ENCODE peak calls at places on chromosomes 3 and 15, in ten cellular contexts. Z is D721Med, W is pancreas, X is Peyer's patch, U is WERI-Rb-1, S is mammary epithelial cell, D is uterus, A is psoas muscle, B is WTC11, E is mucosa of descending colon. G is an unnamed sample.

GRCh38 chr3:105853801-105854432 is 14.9 kb downstream of the CBLB start:
- DNase-seq in W (no peak), Z (no peak), U (no peak), A (no peak), B (no peak), D (no peak), X (peak), E (peak), S (no peak), G (no peak)

GRCh38 chr15:63890617-63891016 is 56.9 kb upstream of the HERC1 start:
- DNase-seq in Z (no peak), S (no peak), U (no peak), D (no peak), X (no peak), B (no peak), A (no peak), W (no peak), E (no peak), G (no peak)

GRCh38 chr3:81734742-81735141 is 26.7 kb downstream of the GBE1 start:
- DNase-seq in X (no peak), B (no peak), W (no peak), Z (no peak), D (no peak), E (no peak), S (peak), U (no peak), A (no peak), G (no peak)

GRCh38 chr15:88983861-88984429 is 70.8 kb upstream of the MFGE8 start:
- DNase-seq in S (no peak), Z (no peak), U (no peak), W (no peak), E (no peak), X (no peak), B (no peak), D (no peak), A (no peak), G (no peak)

GRCh38 chr15:89179966-89180875 is 41.2 kb downstream of the RLBP1 start:
- DNase-seq in W (no peak), Z (no peak), D (no peak), B (no peak), S (peak), E (no peak), X (no peak), A (no peak), U (no peak), G (no peak)

GRCh38 chr3:48218537-48218936 is 4.8 kb upstream of the CAMP start:
- DNase-seq in X (no peak), U (no peak), B (no peak), W (no peak), E (no peak), D (no peak), S (no peak), Z (no peak), A (no peak), G (no peak)

GRCh38 chr3:65030014-65030627 is 342.3 kb upstream of the ADAMTS9 start:
- DNase-seq in U (no peak), X (no peak), Z (no peak), A (no peak), W (no peak), S (no peak), E (no peak), D (no peak), B (no peak), G (no peak)

GRCh38 chr3:39148116-39149058 is 5.0 kb downstream of the CSRNP1 start:
- DNase-seq in U (peak), Z (no peak), W (no peak), B (no peak), E (peak), A (no peak), S (no peak), D (no peak), X (peak), G (no peak)

GRCh38 chr3:143895805-143896204 is 47.5 kb upstream of the SLC9A9 start:
- DNase-seq in X (no peak), S (no peak), E (no peak), W (no peak), Z (no peak), B (no peak), D (no peak), U (no peak), A (no peak), G (no peak)

GRCh38 chr15:90337256-90337655 is 14.8 kb upstream of the ZNF774 start:
- DNase-seq in W (no peak), U (no peak), A (no peak), D (no peak), S (peak), Z (no peak), X (no peak), B (no peak), E (no peak), G (no peak)

GRCh38 chr3:144053121-144053520 is 81.5 kb downstream of the DIPK2A start:
- DNase-seq in B (no peak), S (peak), D (no peak), Z (no peak), U (no peak), X (no peak), E (no peak), W (no peak), A (no peak), G (no peak)

GRCh38 chr3:133943639-133944131 is 48.0 kb upstream of the RAB6B start:
- DNase-seq in U (no peak), W (peak), D (peak), B (no peak), Z (no peak), S (peak), E (no peak), A (no peak), X (no peak), G (no peak)

GRCh38 chr15:65603134-65603533 is 7.8 kb downstream of the INTS14 start:
- DNase-seq in W (no peak), U (no peak), E (no peak), A (no peak), Z (no peak), D (no peak), S (no peak), B (no peak), X (no peak), G (no peak)

GRCh38 chr3:7650466-7650865 is 789.6 kb downstream of the GRM7 start:
- DNase-seq in A (no peak), U (no peak), E (no peak), X (no peak), W (no peak), S (no peak), B (no peak), Z (no peak), D (no peak), G (no peak)

GRCh38 chr3:55292360-55292759 is 194.7 kb downstream of the WNT5A start:
- DNase-seq in U (no peak), W (no peak), Z (no peak), E (no peak), S (no peak), X (no peak), D (no peak), A (no peak), B (peak), G (no peak)

DNA sequence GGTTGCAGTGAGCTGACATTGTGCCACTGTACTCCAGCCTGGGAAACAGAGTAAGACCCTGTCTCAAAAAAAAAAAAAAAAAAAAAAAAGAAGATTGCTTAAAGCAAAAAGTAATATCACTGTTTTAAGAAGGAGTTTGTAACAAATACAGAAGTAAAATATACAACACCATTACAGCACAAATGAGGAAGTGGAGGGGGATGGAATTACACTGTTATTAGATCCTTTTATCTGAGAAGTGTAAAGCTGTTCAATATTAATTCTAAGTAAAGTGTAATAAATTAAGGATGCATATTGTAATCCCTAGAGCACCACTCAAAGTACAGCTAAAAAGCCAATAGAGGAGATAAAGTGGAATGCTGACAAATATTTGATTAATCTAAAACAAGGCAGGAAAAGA is 47.0 kb upstream of the SNRPA1 start:
- DNase-seq in Z (no peak), U (no peak), B (no peak), E (no peak), X (no peak), A (no peak), D (no peak), W (no peak), S (no peak), G (no peak)
- TF ChIP-seq CTCF in Z (no peak), U (no peak), B (no peak), E (no peak), X (no peak), A (no peak), D (no peak), W (no peak), S (no peak), G (no peak)

DNA sequence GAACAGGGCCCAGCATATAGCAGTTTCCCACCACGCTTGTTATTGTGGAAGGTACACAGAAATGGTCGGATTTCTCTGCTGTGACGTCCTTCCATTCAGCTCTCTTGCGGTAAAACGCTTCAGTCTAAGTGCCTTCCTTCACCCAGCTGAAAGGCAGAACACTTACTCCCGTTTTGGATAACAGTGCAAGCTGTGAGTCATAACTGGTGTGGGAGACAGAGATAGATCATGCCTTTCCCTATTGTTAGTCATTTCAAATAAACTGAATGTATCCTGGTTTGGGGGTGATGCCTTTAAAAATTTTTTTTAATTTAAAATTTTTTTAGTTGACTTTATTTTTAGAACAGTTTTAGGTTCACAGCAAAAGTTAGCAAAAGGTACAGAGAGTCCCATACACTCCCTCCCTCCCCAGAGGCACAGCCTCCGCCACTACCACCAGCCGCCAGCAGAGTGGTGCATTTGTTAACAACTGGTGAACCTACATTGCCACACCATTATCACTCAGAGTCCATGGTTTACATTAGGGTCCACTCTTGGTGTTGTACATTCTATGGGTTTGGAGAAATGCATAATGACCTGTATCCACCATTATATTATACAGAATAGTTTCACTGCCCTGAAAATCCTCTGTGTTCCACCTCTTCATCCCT is 94.9 kb upstream of the NSMCE3 start:
- DNase-seq in Z (no peak), X (no peak), D (no peak), E (peak), U (no peak), S (peak), A (no peak), B (peak), W (no peak), G (no peak)
- TF ChIP-seq CTCF in Z (no peak), X (no peak), D (no peak), E (no peak), U (peak), S (no peak), A (no peak), B (no peak), W (no peak), G (peak)

GRCh38 chr3:152301745-152302181 is 33.0 kb downstream of the MBNL1 start:
- DNase-seq in X (no peak), E (no peak), B (no peak), S (no peak), W (no peak), U (no peak), Z (no peak), A (no peak), D (no peak), G (no peak)

GRCh38 chr3:152304160-152304559 is 35.4 kb downstream of the MBNL1 start:
- DNase-seq in S (no peak), D (no peak), W (no peak), B (no peak), A (no peak), E (no peak), U (no peak), X (no peak), Z (no peak), G (no peak)

GRCh38 chr3:152307829-152308474 is 39.2 kb downstream of the MBNL1 start:
- DNase-seq in D (no peak), U (no peak), W (no peak), X (no peak), A (no peak), B (no peak), E (no peak), Z (no peak), S (no peak), G (no peak)

GRCh38 chr3:152302521-152303021 is 33.8 kb downstream of the MBNL1 start:
- DNase-seq in A (peak), D (peak), X (no peak), B (no peak), Z (no peak), S (peak), U (no peak), E (no peak), W (peak), G (peak)

DNA sequence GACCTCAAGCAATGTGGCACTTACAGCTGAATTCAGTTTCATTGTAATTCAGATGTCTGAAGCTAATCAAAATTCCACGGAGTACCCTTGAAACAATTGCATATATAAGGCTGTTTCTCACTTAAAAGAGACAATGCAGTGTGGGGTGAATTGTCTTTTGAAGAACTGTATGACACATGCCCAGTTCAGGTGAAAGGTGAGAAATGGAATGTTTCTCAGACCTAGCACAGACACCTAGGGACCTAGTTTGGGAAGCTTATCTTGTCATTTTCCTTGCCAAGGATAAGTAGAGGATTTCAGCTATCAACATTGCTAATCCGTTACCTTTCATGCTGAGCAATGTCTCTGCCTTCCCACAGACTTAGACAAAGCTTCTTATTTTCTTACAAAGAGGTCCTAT is 36.3 kb downstream of the MBNL1 start:
- DNase-seq in D (no peak), W (no peak), E (no peak), S (no peak), B (no peak), U (no peak), A (no peak), X (no peak), Z (no peak), G (no peak)
- TF ChIP-seq CTCF in D (no peak), W (no peak), E (no peak), S (no peak), B (no peak), U (no peak), A (no peak), X (no peak), Z (no peak), G (no peak)

DNA sequence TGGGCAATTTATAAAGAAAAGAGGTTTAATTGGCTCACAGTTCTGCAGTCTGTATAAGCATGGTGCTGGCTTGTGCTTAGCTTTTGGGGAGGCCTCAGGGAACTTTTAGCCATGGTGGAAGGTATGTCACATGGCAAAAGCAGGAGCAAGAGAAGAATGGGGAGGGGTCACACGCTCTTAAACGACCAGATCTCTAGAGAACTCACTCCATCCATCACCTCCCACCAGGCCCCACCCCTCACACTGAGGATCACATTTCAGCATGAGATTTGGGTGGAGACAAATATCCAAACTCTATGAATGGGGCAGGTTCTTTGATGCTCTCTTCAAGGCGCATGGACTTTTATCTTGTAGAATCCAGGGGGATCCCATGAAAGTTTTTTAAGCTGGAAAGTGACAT is 75.7 kb downstream of the ITPR1 start:
- DNase-seq in X (no peak), B (peak), D (no peak), U (no peak), S (no peak), W (no peak), A (no peak), Z (no peak), E (no peak), G (no peak)
- TF ChIP-seq CTCF in X (no peak), B (no peak), D (no peak), U (no peak), S (no peak), W (no peak), A (no peak), Z (no peak), E (no peak), G (no peak)

DNA sequence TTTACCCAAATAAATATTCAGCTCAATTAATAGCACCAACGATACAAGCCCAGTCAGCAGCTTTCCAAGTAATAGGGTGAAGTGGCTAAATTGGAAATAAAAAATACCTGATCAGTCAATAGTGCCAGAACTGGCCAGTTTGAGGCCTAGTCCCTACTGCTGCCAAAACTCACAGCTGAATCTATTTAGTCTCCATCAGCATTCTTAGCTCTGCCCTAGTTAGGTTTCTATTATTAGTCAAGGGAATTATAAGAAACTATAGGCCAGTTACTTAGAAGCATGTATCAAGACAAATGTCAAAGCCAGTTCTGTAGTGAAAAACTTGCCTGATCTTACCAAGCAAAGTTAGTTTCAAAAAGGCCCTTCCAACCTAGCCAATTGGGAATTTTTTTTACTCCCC is 146.2 kb upstream of the ZBTB20 start:
- DNase-seq in S (no peak), D (no peak), B (no peak), W (no peak), X (no peak), A (no peak), U (no peak), Z (no peak), E (no peak), G (no peak)
- TF ChIP-seq CTCF in S (no peak), D (no peak), B (no peak), W (no peak), X (no peak), A (no peak), U (no peak), Z (no peak), E (no peak), G (no peak)

GRCh38 chr3:152076148-152076547 is 192.6 kb upstream of the MBNL1 start:
- DNase-seq in A (no peak), E (no peak), B (no peak), Z (no peak), D (no peak), S (peak), U (no peak), X (no peak), W (no peak), G (no peak)
- TF ChIP-seq CTCF in A (no peak), E (no peak), B (no peak), Z (no peak), D (no peak), S (peak), U (no peak), X (peak), W (no peak), G (no peak)

GRCh38 chr3:17798000-17798399 is 55.6 kb upstream of the TBC1D5 start:
- DNase-seq in U (peak), W (no peak), D (no peak), S (no peak), B (peak), E (no peak), A (no peak), X (no peak), Z (no peak), G (no peak)
- TF ChIP-seq CTCF in U (no peak), W (no peak), D (no peak), S (no peak), B (peak), E (no peak), A (no peak), X (no peak), Z (no peak), G (no peak)

DNA sequence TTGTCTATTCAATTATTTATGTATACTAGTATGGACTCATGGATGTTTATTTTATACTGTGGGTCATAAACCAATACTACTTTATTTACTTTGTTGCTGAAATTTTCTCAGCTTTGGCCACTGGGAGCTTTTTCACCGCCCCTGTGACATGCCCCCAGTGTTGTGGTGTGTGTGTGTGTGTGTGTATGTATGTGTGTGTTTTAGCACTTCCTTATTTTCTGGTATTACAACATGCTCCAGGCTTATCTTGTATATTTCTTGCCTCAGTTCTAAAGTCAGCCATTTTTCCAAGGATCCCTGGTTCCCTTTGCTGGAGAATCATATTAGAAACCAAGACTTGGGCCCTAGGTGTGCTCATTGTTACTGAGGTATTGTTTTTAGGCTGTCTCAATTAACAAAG is 290.6 kb downstream of the KBTBD8 start:
- DNase-seq in X (no peak), Z (no peak), E (peak), W (no peak), S (no peak), U (no peak), D (no peak), A (no peak), B (no peak), G (no peak)
- TF ChIP-seq CTCF in X (no peak), Z (no peak), E (no peak), W (no peak), S (no peak), U (no peak), D (no peak), A (no peak), B (no peak), G (no peak)

GRCh38 chr3:4310971-4311370 is 7.8 kb downstream of the SETMAR start:
- DNase-seq in B (no peak), U (no peak), Z (no peak), E (no peak), D (no peak), A (no peak), X (no peak), W (no peak), S (no peak), G (no peak)

GRCh38 chr3:4313606-4314308 is 10.6 kb downstream of the SETMAR start:
- DNase-seq in Z (no peak), S (no peak), U (no peak), B (no peak), D (no peak), W (no peak), E (no peak), A (no peak), X (no peak), G (no peak)

GRCh38 chr3:4311496-4311895 is 8.3 kb downstream of the SETMAR start:
- DNase-seq in W (no peak), B (no peak), A (no peak), Z (no peak), D (no peak), U (no peak), S (no peak), X (no peak), E (no peak), G (no peak)

GRCh38 chr3:4309476-4310121 is 6.4 kb downstream of the SETMAR start:
- DNase-seq in X (no peak), S (no peak), D (no peak), U (no peak), Z (no peak), B (no peak), E (no peak), A (no peak), W (no peak), G (no peak)

GRCh38 chr3:4314688-4315087 is 11.5 kb downstream of the SETMAR start:
- DNase-seq in W (no peak), D (no peak), A (no peak), S (no peak), U (no peak), Z (no peak), E (no peak), B (no peak), X (no peak), G (no peak)
- TF ChIP-seq CTCF in W (no peak), D (no peak), A (no peak), S (peak), U (no peak), Z (no peak), E (no peak), B (no peak), X (peak), G (no peak)

G was measured in heart right ventricle.